ENCODE peak calls at places on chromosome 21, in five cellular contexts. One of them, this sample, is unnamed.

GRCh38 chr21:37675202-37675801 is 241.0 kb downstream of the KCNJ6 start:
- DNase-seq in AG04450: no peak
- DNase-seq in astrocyte: peak
- DNase-seq in foreskin fibroblast: peak
- DNase-seq in GM12865: peak
- DNase-seq in this sample: no peak

GRCh38 chr21:33071878-33072306 is 2.0 kb downstream of the OLIG1 start:
- DNase-seq in GM12865: no peak
- DNase-seq in astrocyte: peak
- DNase-seq in foreskin fibroblast: no peak
- DNase-seq in AG04450: no peak
- DNase-seq in this sample: no peak

GRCh38 chr21:37041706-37042271 is 31.1 kb downstream of the PIGP start:
- DNase-seq in foreskin fibroblast: no peak
- DNase-seq in AG04450: no peak
- DNase-seq in GM12865: no peak
- DNase-seq in astrocyte: no peak
- DNase-seq in this sample: no peak

GRCh38 chr21:25561668-25562641 is 45.3 kb downstream of the MRPL39 start:
- DNase-seq in astrocyte: peak
- DNase-seq in GM12865: peak
- DNase-seq in AG04450: peak
- DNase-seq in foreskin fibroblast: peak
- DNase-seq in this sample: no peak

GRCh38 chr21:26164311-26164710 is 6.3 kb downstream of the APP start:
- DNase-seq in AG04450: no peak
- DNase-seq in astrocyte: no peak
- DNase-seq in foreskin fibroblast: no peak
- DNase-seq in GM12865: no peak
- DNase-seq in this sample: no peak

GRCh38 chr21:41256771-41257702 is 59.6 kb upstream of the FAM3B start:
- DNase-seq in astrocyte: no peak
- DNase-seq in AG04450: no peak
- DNase-seq in foreskin fibroblast: no peak
- DNase-seq in GM12865: no peak
- DNase-seq in this sample: no peak

GRCh38 chr21:41396452-41397107 is 29.5 kb upstream of the MX1 start:
- DNase-seq in astrocyte: no peak
- DNase-seq in AG04450: no peak
- DNase-seq in foreskin fibroblast: no peak
- DNase-seq in GM12865: no peak
- DNase-seq in this sample: no peak

GRCh38 chr21:37060296-37060695 is 12.6 kb downstream of the PIGP start:
- DNase-seq in foreskin fibroblast: peak
- DNase-seq in AG04450: peak
- DNase-seq in GM12865: no peak
- DNase-seq in astrocyte: peak
- DNase-seq in this sample: no peak

GRCh38 chr21:34279883-34280282 is 83.9 kb upstream of the KCNE2 start:
- DNase-seq in AG04450: no peak
- DNase-seq in astrocyte: no peak
- DNase-seq in GM12865: no peak
- DNase-seq in foreskin fibroblast: no peak
- DNase-seq in this sample: no peak

GRCh38 chr21:33543505-33544129 is 779 bp downstream of the SON start:
- DNase-seq in GM12865: peak
- DNase-seq in AG04450: no peak
- DNase-seq in astrocyte: no peak
- DNase-seq in foreskin fibroblast: no peak
- DNase-seq in this sample: no peak

GRCh38 chr21:17793675-17794123 is 25.5 kb downstream of the C21orf91 start:
- DNase-seq in AG04450: peak
- DNase-seq in foreskin fibroblast: peak
- DNase-seq in GM12865: peak
- DNase-seq in astrocyte: peak
- DNase-seq in this sample: no peak

GRCh38 chr21:33542640-33543504 is at the start of gene SON:
- DNase-seq in astrocyte: peak
- DNase-seq in AG04450: peak
- DNase-seq in foreskin fibroblast: peak
- DNase-seq in GM12865: peak
- DNase-seq in this sample: peak

GRCh38 chr21:16082038-16082816 is 352.4 kb downstream of the USP25 start:
- DNase-seq in AG04450: no peak
- DNase-seq in GM12865: peak
- DNase-seq in foreskin fibroblast: no peak
- DNase-seq in astrocyte: no peak
- DNase-seq in this sample: no peak

GRCh38 chr21:36756527-36756926 is 57.6 kb downstream of the SIM2 start:
- DNase-seq in astrocyte: peak
- DNase-seq in foreskin fibroblast: peak
- DNase-seq in AG04450: no peak
- DNase-seq in GM12865: no peak
- DNase-seq in this sample: no peak

GRCh38 chr21:25307489-25307888 is 299.8 kb downstream of the MRPL39 start:
- DNase-seq in AG04450: peak
- DNase-seq in astrocyte: peak
- DNase-seq in foreskin fibroblast: peak
- DNase-seq in GM12865: no peak
- DNase-seq in this sample: no peak

GRCh38 chr21:25385912-25386474 is 221.3 kb downstream of the MRPL39 start:
- DNase-seq in AG04450: peak
- DNase-seq in foreskin fibroblast: peak
- DNase-seq in GM12865: peak
- DNase-seq in astrocyte: peak
- DNase-seq in this sample: no peak

GRCh38 chr21:37891953-37892352 is 24.3 kb downstream of the KCNJ6 start:
- DNase-seq in foreskin fibroblast: no peak
- DNase-seq in GM12865: no peak
- DNase-seq in AG04450: no peak
- DNase-seq in astrocyte: no peak
- DNase-seq in this sample: no peak

GRCh38 chr21:25371831-25372434 is 235.3 kb downstream of the MRPL39 start:
- DNase-seq in GM12865: no peak
- DNase-seq in foreskin fibroblast: no peak
- DNase-seq in AG04450: no peak
- DNase-seq in astrocyte: peak
- DNase-seq in this sample: no peak

GRCh38 chr21:22516230-22516629 is 1518.0 kb downstream of the NCAM2 start:
- DNase-seq in AG04450: no peak
- DNase-seq in GM12865: no peak
- DNase-seq in astrocyte: no peak
- DNase-seq in foreskin fibroblast: no peak
- DNase-seq in this sample: no peak

GRCh38 chr21:21200103-21200938 is 202.1 kb downstream of the NCAM2 start:
- DNase-seq in GM12865: no peak
- DNase-seq in foreskin fibroblast: peak
- DNase-seq in AG04450: peak
- DNase-seq in astrocyte: peak
- DNase-seq in this sample: peak

GRCh38 chr21:41627428-41627827 is 119.5 kb upstream of the TMPRSS2 start:
- DNase-seq in astrocyte: no peak
- DNase-seq in foreskin fibroblast: peak
- DNase-seq in AG04450: no peak
- DNase-seq in GM12865: no peak
- DNase-seq in this sample: no peak

GRCh38 chr21:42161401-42161956 is 57.5 kb upstream of the ABCG1 start:
- DNase-seq in foreskin fibroblast: no peak
- DNase-seq in GM12865: no peak
- DNase-seq in AG04450: no peak
- DNase-seq in astrocyte: no peak
- DNase-seq in this sample: no peak

GRCh38 chr21:41419921-41420862 is 5.8 kb upstream of the MX1 start:
- DNase-seq in foreskin fibroblast: peak
- DNase-seq in GM12865: peak
- DNase-seq in astrocyte: peak
- DNase-seq in AG04450: peak
- DNase-seq in this sample: peak

GRCh38 chr21:41052820-41053555 is 115.0 kb upstream of the BACE2 start:
- DNase-seq in GM12865: no peak
- DNase-seq in AG04450: no peak
- DNase-seq in foreskin fibroblast: no peak
- DNase-seq in astrocyte: no peak
- DNase-seq in this sample: no peak

GRCh38 chr21:24045775-24046215 is 1561.5 kb downstream of the MRPL39 start:
- DNase-seq in astrocyte: peak
- DNase-seq in foreskin fibroblast: no peak
- DNase-seq in GM12865: peak
- DNase-seq in AG04450: peak
- DNase-seq in this sample: peak

GRCh38 chr21:14901482-14901958 is 163.3 kb downstream of the NRIP1 start:
- DNase-seq in GM12865: peak
- DNase-seq in foreskin fibroblast: no peak
- DNase-seq in AG04450: no peak
- DNase-seq in astrocyte: peak
- DNase-seq in this sample: no peak

GRCh38 chr21:17732306-17732705 is 86.8 kb downstream of the C21orf91 start:
- DNase-seq in GM12865: no peak
- DNase-seq in foreskin fibroblast: no peak
- DNase-seq in astrocyte: peak
- DNase-seq in AG04450: no peak
- DNase-seq in this sample: no peak

DNA sequence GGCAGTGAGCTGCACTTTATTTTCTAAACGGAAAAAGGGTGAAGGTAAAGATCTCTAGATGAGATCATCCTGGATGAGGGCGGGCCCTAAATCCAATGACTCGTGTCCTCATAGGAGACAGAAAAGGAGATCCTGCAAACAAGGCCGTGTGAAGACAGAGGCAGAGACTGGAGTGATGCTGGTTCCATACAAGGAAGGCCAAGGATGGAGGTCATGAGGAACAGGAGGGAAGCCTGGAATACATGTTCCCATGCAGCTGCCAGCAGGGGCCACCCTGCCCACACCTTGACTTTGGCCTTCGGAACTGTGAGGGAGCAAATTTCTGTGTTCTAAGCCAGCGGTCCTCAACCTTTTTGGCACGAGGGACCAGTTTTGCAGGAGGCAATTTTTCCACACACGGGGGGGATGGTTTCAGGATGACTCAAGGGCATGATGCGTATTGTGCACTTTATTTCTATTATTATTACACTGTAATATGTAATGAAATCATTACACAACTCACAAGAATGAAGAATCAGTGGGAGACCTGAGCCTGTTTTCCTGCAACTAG is 94.3 kb downstream of the PSMG1 start:
- DNase-seq in foreskin fibroblast: peak
- DNase-seq in GM12865: no peak
- DNase-seq in AG04450: no peak
- DNase-seq in astrocyte: peak
- DNase-seq in this sample: no peak
- TF ChIP-seq CTCF in foreskin fibroblast: no peak
- TF ChIP-seq CTCF in GM12865: no peak
- TF ChIP-seq CTCF in AG04450: peak
- TF ChIP-seq CTCF in astrocyte: no peak
- TF ChIP-seq CTCF in this sample: no peak

DNA sequence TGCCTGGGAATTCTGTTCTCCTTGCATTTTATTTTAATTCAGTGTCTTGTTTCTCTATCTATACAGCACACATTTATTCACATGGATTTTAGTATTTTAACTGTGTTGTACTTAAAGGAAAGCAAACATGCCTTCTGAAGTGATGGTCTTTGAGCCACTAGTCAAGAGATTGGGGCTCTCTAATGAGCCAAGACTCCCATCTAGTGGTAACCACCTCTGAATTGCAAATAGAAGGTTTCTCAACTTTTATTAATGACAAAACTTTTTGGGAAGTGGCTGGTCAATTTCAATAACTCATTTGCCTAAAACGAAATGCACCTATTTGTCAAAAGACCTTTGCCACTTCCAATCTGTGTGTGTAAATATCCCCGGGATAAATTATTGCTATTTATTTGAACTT is 199.6 kb downstream of the LTN1 start:
- DNase-seq in astrocyte: no peak
- DNase-seq in GM12865: no peak
- DNase-seq in AG04450: no peak
- DNase-seq in foreskin fibroblast: peak
- DNase-seq in this sample: no peak
- TF ChIP-seq CTCF in astrocyte: peak
- TF ChIP-seq CTCF in GM12865: no peak
- TF ChIP-seq CTCF in AG04450: peak
- TF ChIP-seq CTCF in foreskin fibroblast: peak
- TF ChIP-seq CTCF in this sample: no peak

GRCh38 chr21:35437941-35438340 is 388.8 kb upstream of the RUNX1 start:
- DNase-seq in astrocyte: no peak
- DNase-seq in AG04450: no peak
- DNase-seq in GM12865: no peak
- DNase-seq in foreskin fibroblast: no peak
- DNase-seq in this sample: no peak

GRCh38 chr21:35436899-35437298 is 387.8 kb upstream of the RUNX1 start:
- DNase-seq in AG04450: no peak
- DNase-seq in GM12865: no peak
- DNase-seq in foreskin fibroblast: no peak
- DNase-seq in astrocyte: no peak
- DNase-seq in this sample: no peak

GRCh38 chr21:35438643-35439404 is 389.7 kb upstream of the RUNX1 start:
- DNase-seq in GM12865: peak
- DNase-seq in astrocyte: peak
- DNase-seq in AG04450: no peak
- DNase-seq in foreskin fibroblast: no peak
- DNase-seq in this sample: no peak

GRCh38 chr21:35444391-35444790 is 395.3 kb upstream of the RUNX1 start:
- DNase-seq in foreskin fibroblast: no peak
- DNase-seq in astrocyte: no peak
- DNase-seq in AG04450: no peak
- DNase-seq in GM12865: no peak
- DNase-seq in this sample: no peak

GRCh38 chr21:35441868-35442582 is 392.9 kb upstream of the RUNX1 start:
- DNase-seq in GM12865: no peak
- DNase-seq in astrocyte: no peak
- DNase-seq in foreskin fibroblast: no peak
- DNase-seq in AG04450: no peak
- DNase-seq in this sample: no peak
- TF ChIP-seq CTCF in GM12865: no peak
- TF ChIP-seq CTCF in astrocyte: no peak
- TF ChIP-seq CTCF in foreskin fibroblast: no peak
- TF ChIP-seq CTCF in AG04450: peak
- TF ChIP-seq CTCF in this sample: no peak

GRCh38 chr21:45309069-45309521 is 21.4 kb upstream of the POFUT2 start:
- DNase-seq in AG04450: no peak
- DNase-seq in GM12865: peak
- DNase-seq in foreskin fibroblast: no peak
- DNase-seq in astrocyte: no peak
- DNase-seq in this sample: no peak
- TF ChIP-seq CTCF in AG04450: peak
- TF ChIP-seq CTCF in GM12865: peak
- TF ChIP-seq CTCF in foreskin fibroblast: peak
- TF ChIP-seq CTCF in astrocyte: peak
- TF ChIP-seq CTCF in this sample: no peak

GRCh38 chr21:19122371-19122770 is 718.8 kb upstream of the TMPRSS15 start:
- DNase-seq in foreskin fibroblast: no peak
- DNase-seq in astrocyte: no peak
- DNase-seq in GM12865: no peak
- DNase-seq in AG04450: no peak
- DNase-seq in this sample: no peak
- TF ChIP-seq CTCF in foreskin fibroblast: no peak
- TF ChIP-seq CTCF in astrocyte: no peak
- TF ChIP-seq CTCF in GM12865: no peak
- TF ChIP-seq CTCF in AG04450: no peak
- TF ChIP-seq CTCF in this sample: no peak

This sample was measured in omental fat pad.